ENCODE peak calls at places on chromosomes 5 and 9, in four cellular contexts. C is HepG2, U is K562, B is GM12878. Q is an unnamed sample.

GRCh38 chr5:11482011-11482410 is 422.2 kb downstream of the CTNND2 start:
- DNase-seq in C (no peak), U (no peak), B (no peak), Q (no peak)

GRCh38 chr9:110303136-110303535 is 34.5 kb downstream of the TXNDC8 start:
- DNase-seq in C (no peak), U (no peak), B (no peak), Q (no peak)

GRCh38 chr5:179278119-179278518 is 67.1 kb downstream of the ADAMTS2 start:
- DNase-seq in C (no peak), U (no peak), B (no peak), Q (no peak)

GRCh38 chr9:36976371-36977030 is 57.6 kb downstream of the PAX5 start:
- DNase-seq in C (no peak), U (no peak), B (no peak), Q (no peak)

GRCh38 chr5:117590944-117591343 is 1016.3 kb upstream of the SEMA6A start:
- DNase-seq in C (peak), U (no peak), B (no peak), Q (peak)

GRCh38 chr9:28234133-28234898 is 661.0 kb upstream of the C9orf72 start:
- DNase-seq in C (no peak), U (no peak), B (no peak), Q (no peak)

GRCh38 chr9:16871358-16872151 is 1.1 kb upstream of the BNC2 start:
- DNase-seq in C (no peak), U (no peak), B (no peak), Q (peak)

GRCh38 chr9:126723807-126724172 is 81.0 kb upstream of the ZBTB43 start:
- DNase-seq in C (no peak), U (peak), B (no peak), Q (no peak)

GRCh38 chr9:136484153-136485048 is 1.6 kb upstream of the SEC16A start:
- DNase-seq in C (peak), U (no peak), B (no peak), Q (no peak)

GRCh38 chr5:112208699-112209615 is 210.1 kb downstream of the EPB41L4A start:
- DNase-seq in C (no peak), U (peak), B (no peak), Q (no peak)

GRCh38 chr9:20805766-20806165 is 121.7 kb downstream of the FOCAD start:
- DNase-seq in C (no peak), U (no peak), B (no peak), Q (no peak)

GRCh38 chr5:173629628-173630027 is 13.2 kb upstream of the BOD1 start:
- DNase-seq in C (no peak), U (peak), B (no peak), Q (peak)

GRCh38 chr5:133882801-133883200 is 85.6 kb downstream of the C5orf15 start:
- DNase-seq in C (no peak), U (no peak), B (no peak), Q (no peak)

GRCh38 chr5:147174671-147175070 is 60.2 kb upstream of the STK32A start:
- DNase-seq in C (no peak), U (no peak), B (no peak), Q (no peak)

GRCh38 chr5:110841137-110841536 is 102.3 kb downstream of the SLC25A46 start:
- DNase-seq in C (no peak), U (no peak), B (no peak), Q (no peak)

GRCh38 chr9:119559056-119559455 is 189.8 kb upstream of the BRINP1 start:
- DNase-seq in C (no peak), U (no peak), B (no peak), Q (no peak)

GRCh38 chr5:73815631-73816030 is 189.6 kb downstream of the ARHGEF28 start:
- DNase-seq in C (no peak), U (no peak), B (no peak), Q (no peak)

GRCh38 chr5:76401801-76402250 is 1.3 kb upstream of the IQGAP2 start:
- DNase-seq in C (no peak), U (no peak), B (peak), Q (no peak)

GRCh38 chr9:98430535-98430934 is 175.1 kb upstream of the TBC1D2 start:
- DNase-seq in C (no peak), U (peak), B (no peak), Q (no peak)

GRCh38 chr5:168288349-168289245 is 2.8 kb upstream of the WWC1 start:
- DNase-seq in C (peak), U (no peak), B (no peak), Q (no peak)

GRCh38 chr5:153959134-153959957 is 79.4 kb downstream of the FAM114A2 start:
- DNase-seq in C (no peak), U (no peak), B (no peak), Q (no peak)

GRCh38 chr5:142915840-142916424 is 145.8 kb downstream of the ARHGAP26 start:
- DNase-seq in C (peak), U (peak), B (peak), Q (peak)

GRCh38 chr5:138784590-138784989 is 31.4 kb downstream of the CTNNA1 start:
- DNase-seq in C (no peak), U (no peak), B (no peak), Q (no peak)

GRCh38 chr9:12972608-12973589 is 198.1 kb downstream of the LURAP1L start:
- DNase-seq in C (peak), U (no peak), B (no peak), Q (no peak)

GRCh38 chr5:1834022-1834551 is 32.9 kb downstream of the NDUFS6 start:
- DNase-seq in C (no peak), U (no peak), B (no peak), Q (no peak)

GRCh38 chr5:126938461-126938860 is 91.9 kb downstream of the MARCHF3 start:
- DNase-seq in C (no peak), U (no peak), B (no peak), Q (no peak)

GRCh38 chr5:170112876-170113516 is 7.3 kb downstream of the FOXI1 start:
- DNase-seq in C (no peak), U (no peak), B (no peak), Q (no peak)
- TF ChIP-seq FOXK2 in C (no peak), U (no peak), B (no peak), Q (no peak)

GRCh38 chr5:4938941-4939546 is 201.1 kb upstream of the ADAMTS16 start:
- DNase-seq in C (no peak), U (no peak), B (no peak), Q (no peak)

GRCh38 chr5:4941957-4942830 is 197.9 kb upstream of the ADAMTS16 start:
- DNase-seq in C (no peak), U (peak), B (no peak), Q (peak)

GRCh38 chr5:4945296-4945695 is 194.8 kb upstream of the ADAMTS16 start:
- DNase-seq in C (no peak), U (no peak), B (no peak), Q (no peak)

GRCh38 chr5:4947106-4947505 is 193.0 kb upstream of the ADAMTS16 start:
- DNase-seq in C (no peak), U (no peak), B (no peak), Q (no peak)

GRCh38 chr5:4942831-4943178 is 197.3 kb upstream of the ADAMTS16 start:
- DNase-seq in C (no peak), U (no peak), B (no peak), Q (no peak)
- TF ChIP-seq TARDBP in C (no peak), U (no peak), B (no peak), Q (no peak)

DNA sequence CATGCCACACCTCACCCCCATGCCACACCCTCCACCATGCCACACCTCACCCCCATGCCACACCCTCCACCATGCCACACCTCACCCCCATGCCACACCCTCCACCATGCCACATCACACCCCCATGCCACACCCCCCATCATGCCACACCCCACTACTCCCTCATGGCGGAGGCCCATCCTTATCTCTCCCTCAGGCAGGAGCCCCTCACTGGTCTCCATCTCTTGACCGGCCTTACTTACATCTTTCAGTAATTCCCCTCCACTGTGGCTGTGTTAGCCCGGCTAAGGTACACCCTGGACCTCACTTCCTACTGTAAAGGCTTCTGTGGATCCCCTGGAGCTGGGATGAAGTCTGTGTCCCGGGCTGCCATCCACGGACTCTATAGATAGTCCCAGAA is 102.0 kb downstream of the OLFM1 start:
- DNase-seq in C (no peak), U (no peak), B (no peak), Q (no peak)
- TF ChIP-seq FOXM1 in C (no peak), U (no peak), B (no peak), Q (no peak)

GRCh38 chr5:170273968-170274710 is 23.4 kb downstream of the LCP2 start:
- DNase-seq in C (no peak), U (peak), B (no peak), Q (peak)
- TF ChIP-seq FOXK2 in C (no peak), U (no peak), B (no peak), Q (no peak)

GRCh38 chr5:72291601-72292000 is 28.4 kb downstream of the MRPS27 start:
- DNase-seq in C (no peak), U (peak), B (no peak), Q (no peak)

GRCh38 chr5:72292411-72292810 is 27.6 kb downstream of the MRPS27 start:
- DNase-seq in C (no peak), U (no peak), B (no peak), Q (no peak)

GRCh38 chr5:72286798-72287197 is 33.2 kb downstream of the MRPS27 start:
- DNase-seq in C (no peak), U (no peak), B (no peak), Q (no peak)

GRCh38 chr5:72290356-72291133 is 29.5 kb downstream of the MRPS27 start:
- DNase-seq in C (no peak), U (no peak), B (no peak), Q (no peak)

GRCh38 chr5:72288923-72289322 is 31.1 kb downstream of the MRPS27 start:
- DNase-seq in C (no peak), U (no peak), B (no peak), Q (no peak)
- TF ChIP-seq TARDBP in C (no peak), U (no peak), B (no peak), Q (no peak)

GRCh38 chr5:148717668-148718067 is 63.3 kb upstream of the HTR4 start:
- DNase-seq in C (no peak), U (no peak), B (no peak), Q (no peak)
- TF ChIP-seq FOXM1 in C (no peak), U (no peak), B (no peak), Q (no peak)

GRCh38 chr9:72363908-72364678 is 915 bp downstream of the ZFAND5 start:
- DNase-seq in C (peak), U (peak), B (no peak), Q (peak)
- TF ChIP-seq FOXK2 in C (no peak), U (no peak), B (no peak), Q (no peak)

Q was measured in HEK293T.